ENCODE peak calls at places on chromosome 16, in seven cellular contexts. One of them, this sample, is unnamed.

GRCh38 chr16:46673320-46674013 is 15.5 kb downstream of the VPS35 start:
- DNase-seq in HFF-Myc: no peak
- DNase-seq in NCI-H82: peak; percentile 77
- DNase-seq in T-helper 9 cell: no peak
- DNase-seq in esophagus squamous epithelium: no peak
- DNase-seq in RPMI7951: peak; percentile 53
- DNase-seq in Caki2: peak; percentile 25
- DNase-seq in this sample: peak; percentile 60

GRCh38 chr16:53812914-53813313 is 109.0 kb downstream of the FTO start:
- DNase-seq in RPMI7951: no peak
- DNase-seq in Caki2: no peak
- DNase-seq in T-helper 9 cell: no peak
- DNase-seq in NCI-H82: no peak
- DNase-seq in esophagus squamous epithelium: no peak
- DNase-seq in HFF-Myc: no peak
- DNase-seq in this sample: no peak

GRCh38 chr16:72317378-72317777 is 145.4 kb upstream of the PMFBP1 start:
- DNase-seq in RPMI7951: no peak
- DNase-seq in Caki2: no peak
- DNase-seq in HFF-Myc: no peak
- DNase-seq in T-helper 9 cell: no peak
- DNase-seq in esophagus squamous epithelium: no peak
- DNase-seq in NCI-H82: no peak
- DNase-seq in this sample: no peak

GRCh38 chr16:89187337-89188063 is 12.8 kb downstream of the SLC22A31 start:
- DNase-seq in T-helper 9 cell: no peak
- DNase-seq in NCI-H82: no peak
- DNase-seq in Caki2: peak; percentile 38
- DNase-seq in RPMI7951: peak; percentile 54
- DNase-seq in esophagus squamous epithelium: no peak
- DNase-seq in HFF-Myc: no peak
- DNase-seq in this sample: no peak

GRCh38 chr16:51553314-51553713 is 402.2 kb upstream of the SALL1 start:
- DNase-seq in HFF-Myc: no peak
- DNase-seq in Caki2: no peak
- DNase-seq in RPMI7951: no peak
- DNase-seq in NCI-H82: no peak
- DNase-seq in T-helper 9 cell: no peak
- DNase-seq in esophagus squamous epithelium: no peak
- DNase-seq in this sample: no peak

GRCh38 chr16:49458221-49458620 is 84.6 kb downstream of the C16orf78 start:
- DNase-seq in T-helper 9 cell: no peak
- DNase-seq in NCI-H82: no peak
- DNase-seq in HFF-Myc: no peak
- DNase-seq in RPMI7951: no peak
- DNase-seq in esophagus squamous epithelium: no peak
- DNase-seq in Caki2: no peak
- DNase-seq in this sample: no peak

GRCh38 chr16:85625485-85626117 is 12.5 kb downstream of the GSE1 start:
- DNase-seq in HFF-Myc: no peak
- DNase-seq in esophagus squamous epithelium: no peak
- DNase-seq in NCI-H82: peak; percentile 69
- DNase-seq in RPMI7951: no peak
- DNase-seq in Caki2: no peak
- DNase-seq in T-helper 9 cell: no peak
- DNase-seq in this sample: no peak

GRCh38 chr16:1781254-1781653 is 1.1 kb downstream of the SPSB3 start:
- DNase-seq in HFF-Myc: no peak
- DNase-seq in RPMI7951: no peak
- DNase-seq in T-helper 9 cell: no peak
- DNase-seq in NCI-H82: no peak
- DNase-seq in Caki2: no peak
- DNase-seq in esophagus squamous epithelium: no peak
- DNase-seq in this sample: no peak

GRCh38 chr16:22063888-22064467 is 28.4 kb upstream of the VWA3A start:
- DNase-seq in RPMI7951: no peak
- DNase-seq in esophagus squamous epithelium: no peak
- DNase-seq in HFF-Myc: no peak
- DNase-seq in T-helper 9 cell: no peak
- DNase-seq in NCI-H82: peak; percentile 94
- DNase-seq in Caki2: no peak
- DNase-seq in this sample: no peak

GRCh38 chr16:28989363-28989762 is 4.5 kb downstream of the LAT start:
- DNase-seq in esophagus squamous epithelium: no peak
- DNase-seq in Caki2: no peak
- DNase-seq in T-helper 9 cell: no peak
- DNase-seq in RPMI7951: no peak
- DNase-seq in NCI-H82: no peak
- DNase-seq in HFF-Myc: no peak
- DNase-seq in this sample: no peak

GRCh38 chr16:73464834-73465233 is 416.9 kb upstream of the ZFHX3 start:
- DNase-seq in Caki2: no peak
- DNase-seq in T-helper 9 cell: no peak
- DNase-seq in RPMI7951: no peak
- DNase-seq in NCI-H82: no peak
- DNase-seq in esophagus squamous epithelium: no peak
- DNase-seq in HFF-Myc: no peak
- DNase-seq in this sample: no peak

GRCh38 chr16:67415872-67416793 is at the start of gene ZDHHC1:
- DNase-seq in T-helper 9 cell: no peak
- DNase-seq in RPMI7951: peak; percentile 53
- DNase-seq in NCI-H82: peak; percentile 55
- DNase-seq in esophagus squamous epithelium: no peak
- DNase-seq in HFF-Myc: no peak
- DNase-seq in Caki2: peak; percentile 65
- DNase-seq in this sample: peak; percentile 61

GRCh38 chr16:24319415-24319814 is 63.3 kb downstream of the CACNG3 start:
- DNase-seq in HFF-Myc: no peak
- DNase-seq in esophagus squamous epithelium: no peak
- DNase-seq in NCI-H82: no peak
- DNase-seq in T-helper 9 cell: no peak
- DNase-seq in RPMI7951: no peak
- DNase-seq in Caki2: no peak
- DNase-seq in this sample: no peak

GRCh38 chr16:12470311-12471229 is 333.1 kb downstream of the CPPED1 start:
- DNase-seq in Caki2: no peak
- DNase-seq in HFF-Myc: no peak
- DNase-seq in NCI-H82: no peak
- DNase-seq in T-helper 9 cell: no peak
- DNase-seq in RPMI7951: peak; percentile 21
- DNase-seq in esophagus squamous epithelium: no peak
- DNase-seq in this sample: no peak

GRCh38 chr16:80300876-80301275 is 239.9 kb upstream of the DYNLRB2 start:
- DNase-seq in T-helper 9 cell: no peak
- DNase-seq in esophagus squamous epithelium: no peak
- DNase-seq in HFF-Myc: no peak
- DNase-seq in RPMI7951: peak; percentile 65
- DNase-seq in Caki2: peak; percentile 59
- DNase-seq in NCI-H82: no peak
- DNase-seq in this sample: no peak

GRCh38 chr16:24257965-24258364 is 1.8 kb downstream of the CACNG3 start:
- DNase-seq in Caki2: no peak
- DNase-seq in RPMI7951: no peak
- DNase-seq in esophagus squamous epithelium: no peak
- DNase-seq in NCI-H82: no peak
- DNase-seq in HFF-Myc: no peak
- DNase-seq in T-helper 9 cell: no peak
- DNase-seq in this sample: no peak

GRCh38 chr16:82682757-82683156 is 56.0 kb downstream of the CDH13 start:
- DNase-seq in T-helper 9 cell: no peak
- DNase-seq in esophagus squamous epithelium: no peak
- DNase-seq in HFF-Myc: no peak
- DNase-seq in RPMI7951: no peak
- DNase-seq in Caki2: no peak
- DNase-seq in NCI-H82: no peak
- DNase-seq in this sample: no peak

GRCh38 chr16:88747588-88748301 is 37.3 kb downstream of the PIEZO1 start:
- DNase-seq in Caki2: no peak
- DNase-seq in RPMI7951: no peak
- DNase-seq in T-helper 9 cell: no peak
- DNase-seq in NCI-H82: peak; percentile 93
- DNase-seq in HFF-Myc: no peak
- DNase-seq in esophagus squamous epithelium: no peak
- DNase-seq in this sample: peak; percentile 54

GRCh38 chr16:31350275-31351005 is 4.5 kb upstream of the ITGAX start:
- DNase-seq in Caki2: no peak
- DNase-seq in RPMI7951: no peak
- DNase-seq in esophagus squamous epithelium: no peak
- DNase-seq in T-helper 9 cell: no peak
- DNase-seq in NCI-H82: no peak
- DNase-seq in HFF-Myc: no peak
- DNase-seq in this sample: no peak

GRCh38 chr16:12228607-12229499 is 252.3 kb downstream of the SNX29 start:
- DNase-seq in T-helper 9 cell: no peak
- DNase-seq in RPMI7951: peak; percentile 65
- DNase-seq in Caki2: peak; percentile 72
- DNase-seq in HFF-Myc: peak; percentile 72
- DNase-seq in esophagus squamous epithelium: no peak
- DNase-seq in NCI-H82: peak; percentile 75
- DNase-seq in this sample: peak; percentile 61

GRCh38 chr16:56912746-56913703 is 18.9 kb upstream of the HERPUD1 start:
- DNase-seq in esophagus squamous epithelium: no peak
- DNase-seq in Caki2: no peak
- DNase-seq in T-helper 9 cell: no peak
- DNase-seq in RPMI7951: peak; percentile 47
- DNase-seq in NCI-H82: no peak
- DNase-seq in HFF-Myc: no peak
- DNase-seq in this sample: no peak

GRCh38 chr16:56628486-56629035 is 3.0 kb downstream of the MT1E start:
- DNase-seq in Caki2: no peak
- DNase-seq in esophagus squamous epithelium: no peak
- DNase-seq in RPMI7951: peak; percentile 39
- DNase-seq in HFF-Myc: no peak
- DNase-seq in T-helper 9 cell: no peak
- DNase-seq in NCI-H82: no peak
- DNase-seq in this sample: no peak

GRCh38 chr16:57993452-57993851 is 7.0 kb downstream of the ZNF319 start:
- DNase-seq in T-helper 9 cell: no peak
- DNase-seq in esophagus squamous epithelium: no peak
- DNase-seq in HFF-Myc: no peak
- DNase-seq in NCI-H82: no peak
- DNase-seq in RPMI7951: no peak
- DNase-seq in Caki2: peak; percentile 49
- DNase-seq in this sample: no peak

GRCh38 chr16:11570258-11570657 is 16.5 kb downstream of the LITAF start:
- DNase-seq in NCI-H82: no peak
- DNase-seq in HFF-Myc: no peak
- DNase-seq in T-helper 9 cell: no peak
- DNase-seq in Caki2: no peak
- DNase-seq in RPMI7951: no peak
- DNase-seq in esophagus squamous epithelium: no peak
- DNase-seq in this sample: no peak

This sample was measured in PC-3.